ENCODE peak calls at places on chromosomes 3 and 15, in ten cellular contexts. E is heart left ventricle; P is transverse colon; W is stomach; Q is cardiac fibroblast; K is neural crest cell; U is CD8-positive, alpha-beta T cell; A is kidney; I is fibroblast of lung; B is spleen. T is an unnamed sample.

GRCh38 chr3:119011528-119011927 is 23.1 kb downstream of the IGSF11 start:
- DNase-seq in K (no peak), W (no peak), Q (no peak), A (no peak), U (no peak), I (no peak), P (no peak), E (no peak), B (no peak), T (no peak)

GRCh38 chr3:16124636-16125035 is 49.8 kb upstream of the GALNT15 start:
- DNase-seq in P (no peak), E (no peak), U (no peak), I (peak; percentile 100), B (no peak), W (no peak), A (no peak), K (no peak), Q (peak; percentile 85), T (no peak)

GRCh38 chr15:45087513-45087912 is 26.5 kb downstream of the DUOX2 start:
- DNase-seq in A (no peak), K (no peak), Q (no peak), E (no peak), W (no peak), P (no peak), U (no peak), I (no peak), B (no peak), T (no peak)

GRCh38 chr3:193240850-193241706 is at the start of gene PLAAT1:
- DNase-seq in U (no peak), W (peak; percentile 75), E (peak; percentile 81), A (peak; percentile 80), K (peak; percentile 57), Q (peak; percentile 49), P (peak; percentile 61), I (peak; percentile 69), B (peak; percentile 81), T (no peak)

GRCh38 chr3:81936817-81937216 is 175.4 kb upstream of the GBE1 start:
- DNase-seq in K (no peak), B (no peak), A (no peak), P (no peak), U (no peak), I (no peak), Q (no peak), E (no peak), W (no peak), T (no peak)

GRCh38 chr15:89646416-89647141 is 8.7 kb downstream of the KIF7 start:
- DNase-seq in E (no peak), U (no peak), P (no peak), W (no peak), B (no peak), K (no peak), I (no peak), Q (no peak), A (peak; percentile 53), T (no peak)

GRCh38 chr15:91780387-91780786 is 73.1 kb upstream of the SLCO3A1 start:
- DNase-seq in P (no peak), B (no peak), A (no peak), U (no peak), I (no peak), K (no peak), E (no peak), Q (no peak), W (no peak), T (no peak)

GRCh38 chr3:50585919-50586762 is 16.8 kb downstream of the HEMK1 start:
- DNase-seq in B (no peak), P (no peak), U (no peak), W (no peak), K (no peak), A (no peak), I (no peak), Q (no peak), E (no peak), T (peak; percentile 19)

GRCh38 chr3:136734382-136735070 is 17.7 kb downstream of the STAG1 start:
- DNase-seq in U (peak; percentile 15), P (no peak), W (no peak), K (no peak), A (no peak), E (no peak), Q (no peak), B (no peak), I (no peak), T (no peak)

GRCh38 chr3:107124885-107125284 is 252.4 kb upstream of the CCDC54 start:
- DNase-seq in Q (peak; percentile 76), A (no peak), U (no peak), I (peak; percentile 91), W (no peak), B (no peak), E (peak; percentile 64), P (no peak), K (no peak), T (no peak)

GRCh38 chr15:81567924-81568323 is 193.9 kb upstream of the TMC3 start:
- DNase-seq in I (no peak), U (no peak), B (no peak), W (no peak), K (no peak), E (no peak), Q (no peak), P (no peak), A (no peak), T (no peak)

GRCh38 chr15:36907295-36907694 is 193.1 kb downstream of the MEIS2 start:
- DNase-seq in E (no peak), A (no peak), K (no peak), U (no peak), I (no peak), B (no peak), P (no peak), Q (no peak), W (no peak), T (no peak)

GRCh38 chr15:55348281-55348778 is 29.3 kb downstream of the PIGB start:
- DNase-seq in W (no peak), B (no peak), U (no peak), E (no peak), P (no peak), I (no peak), K (no peak), Q (no peak), A (no peak), T (no peak)

GRCh38 chr15:91965501-91966180 is 112.1 kb downstream of the SLCO3A1 start:
- DNase-seq in B (no peak), Q (peak; percentile 65), U (no peak), E (no peak), K (no peak), W (no peak), P (no peak), A (peak; percentile 84), I (peak; percentile 75), T (no peak)

GRCh38 chr3:190089711-190090110 is 31.0 kb downstream of the P3H2 start:
- DNase-seq in A (no peak), E (no peak), U (no peak), Q (no peak), W (no peak), I (peak; percentile 76), K (no peak), B (no peak), P (no peak), T (no peak)

DNA sequence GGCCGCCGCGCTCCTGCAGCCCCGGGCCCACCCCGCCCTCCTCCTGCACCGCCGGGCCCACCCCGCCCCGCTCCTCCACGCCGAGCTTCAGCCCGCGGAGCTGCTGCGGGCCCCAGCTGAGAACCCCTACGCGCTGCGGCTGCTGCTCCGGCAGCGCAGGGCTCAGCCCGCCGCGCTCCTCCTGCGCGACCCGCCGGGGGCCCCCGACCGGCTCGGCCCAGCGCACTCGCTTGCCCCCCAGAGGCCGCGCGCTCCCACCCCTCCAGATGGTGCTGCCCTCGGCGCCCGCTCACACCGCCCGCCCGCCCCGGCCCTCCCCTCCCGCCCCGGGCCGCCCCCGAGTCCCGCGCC is 918 bp upstream of the TNK2 start:
- DNase-seq in K (no peak), W (no peak), E (no peak), A (peak; percentile 79), U (no peak), P (peak; percentile 31), B (no peak), Q (no peak), I (no peak), T (no peak)
- TF ChIP-seq CTCF in K (no peak), W (no peak), E (no peak), A (no peak), U (no peak), P (no peak), B (no peak), Q (no peak), I (no peak), T (no peak)

GRCh38 chr15:59622289-59622688 is 10.7 kb downstream of the GCNT3 start:
- DNase-seq in B (peak; percentile 79), I (peak; percentile 43), U (peak; percentile 14), A (no peak), Q (peak; percentile 41), W (peak; percentile 66), P (peak; percentile 84), E (no peak), K (peak; percentile 37), T (peak; percentile 46)
- TF ChIP-seq CTCF in B (no peak), I (peak; percentile 36), U (no peak), A (no peak), Q (peak; percentile 64), W (no peak), P (peak; percentile 53), E (no peak), K (peak; percentile 62), T (peak; percentile 76)

DNA sequence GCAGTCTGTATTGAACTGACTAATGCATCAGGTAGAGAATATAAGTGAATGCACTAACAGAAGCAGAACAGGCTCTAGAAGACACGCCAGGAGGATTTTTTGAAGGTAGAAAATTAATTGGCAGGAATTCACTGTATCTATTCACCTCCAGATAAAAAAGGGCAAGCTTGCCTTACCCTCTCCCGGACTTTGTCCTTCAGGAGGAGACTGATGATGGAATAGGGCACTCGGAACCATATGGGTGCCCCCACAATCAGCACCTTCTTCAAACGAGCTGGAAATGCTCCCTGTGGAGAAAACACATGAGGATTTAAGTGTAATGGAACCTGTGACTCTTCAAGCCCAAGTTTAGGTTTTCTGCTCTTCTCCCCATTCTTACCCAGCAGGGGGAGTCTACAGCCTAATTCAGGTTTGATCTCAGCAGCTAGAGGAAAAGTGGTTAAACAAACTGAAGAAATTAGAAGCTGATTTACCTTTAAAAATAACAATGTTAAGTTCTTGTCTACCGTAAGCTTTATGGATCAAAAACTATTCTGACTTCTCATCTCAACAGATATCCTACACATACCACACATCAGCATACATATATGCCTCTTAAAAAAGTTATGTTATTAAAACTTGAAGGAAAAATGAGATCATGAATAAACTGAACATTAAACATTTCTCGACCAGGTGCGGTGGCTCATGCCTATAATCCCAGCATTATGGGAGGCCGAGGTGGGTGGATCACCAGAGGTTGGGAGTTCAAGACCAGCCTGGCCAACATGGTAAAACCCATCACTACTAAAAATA is 57.4 kb upstream of the SIN3A start:
- DNase-seq in K (no peak), W (no peak), P (no peak), I (peak; percentile 53), U (peak; percentile 20), E (no peak), A (no peak), Q (peak; percentile 79), B (no peak), T (no peak)
- TF ChIP-seq CTCF in K (peak; percentile 65), W (peak; percentile 57), P (peak; percentile 39), I (peak; percentile 81), U (peak; percentile 54), E (peak; percentile 50), A (peak; percentile 56), Q (peak; percentile 67), B (no peak), T (peak; percentile 49)

DNA sequence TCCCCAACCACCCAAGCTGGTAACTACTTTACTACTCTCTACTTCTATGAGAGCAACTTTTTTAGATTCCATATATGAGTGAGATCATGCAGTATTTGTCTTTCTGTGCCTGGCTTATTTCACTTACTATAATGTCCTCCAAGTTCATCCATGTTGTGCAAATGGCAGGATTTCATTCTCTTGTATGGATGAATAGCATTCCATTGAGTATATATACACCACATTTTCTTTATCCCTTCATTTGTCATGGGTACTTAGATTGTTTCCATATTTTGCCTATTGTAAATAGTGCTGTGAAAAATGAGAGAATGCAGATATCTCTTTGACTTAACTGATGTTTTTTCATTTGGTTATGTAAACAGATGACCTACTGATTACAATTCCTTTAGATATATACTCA is 78.6 kb upstream of the CCNL1 start:
- DNase-seq in Q (no peak), K (no peak), W (no peak), E (no peak), U (no peak), I (peak; percentile 23), P (no peak), A (no peak), B (no peak), T (no peak)
- TF ChIP-seq CTCF in Q (no peak), K (no peak), W (no peak), E (no peak), U (no peak), I (no peak), P (no peak), A (no peak), B (no peak), T (no peak)